ENCODE peak calls at places on chromosomes 12 and 14, in seven cellular contexts. H, S, K, N, X, T and G are unnamed samples.

GRCh38 chr12:105385141-105385540 is 54.6 kb downstream of the C12orf75 start:
- DNase-seq in H (no peak), S (peak), K (peak), N (peak), X (peak), T (no peak), G (no peak)

GRCh38 chr14:102898776-102899515 is 23.5 kb upstream of the AMN start:
- DNase-seq in H (no peak), S (no peak), K (no peak), N (no peak), X (no peak), T (peak), G (no peak)

GRCh38 chr14:46747253-46747652 is 95.7 kb upstream of the RPL10L start:
- DNase-seq in H (no peak), S (no peak), K (no peak), N (no peak), X (no peak), T (no peak), G (no peak)

GRCh38 chr12:66379613-66380012 is 77.3 kb downstream of the HELB start:
- DNase-seq in H (no peak), S (no peak), K (no peak), N (no peak), X (no peak), T (no peak), G (no peak)

GRCh38 chr14:94337274-94337673 is 14.1 kb upstream of the SERPINA6 start:
- DNase-seq in H (no peak), S (peak), K (peak), N (no peak), X (peak), T (no peak), G (no peak)

GRCh38 chr14:100440758-100441203 is 117.6 kb downstream of the SLC25A47 start:
- DNase-seq in H (no peak), S (no peak), K (no peak), N (no peak), X (peak), T (no peak), G (no peak)

GRCh38 chr12:89544730-89545184 is 18.9 kb upstream of the POC1B start:
- DNase-seq in H (no peak), S (no peak), K (peak), N (no peak), X (peak), T (peak), G (peak)

GRCh38 chr12:100234166-100234565 is 32.7 kb downstream of the DEPDC4 start:
- DNase-seq in H (no peak), S (peak), K (peak), N (peak), X (peak), T (no peak), G (no peak)

GRCh38 chr12:31117203-31118011 is 43.7 kb downstream of the DDX11 start:
- DNase-seq in H (no peak), S (peak), K (peak), N (peak), X (peak), T (no peak), G (no peak)

GRCh38 chr12:32566663-32567634 is 112.2 kb upstream of the DNM1L start:
- DNase-seq in H (no peak), S (peak), K (no peak), N (no peak), X (no peak), T (no peak), G (no peak)

GRCh38 chr12:116577149-116577548 is 18.0 kb downstream of the MAP1LC3B2 start:
- DNase-seq in H (no peak), S (no peak), K (no peak), N (no peak), X (no peak), T (no peak), G (no peak)

GRCh38 chr14:100537701-100538565 is 49.3 kb downstream of the BEGAIN start:
- DNase-seq in H (no peak), S (no peak), K (no peak), N (no peak), X (no peak), T (no peak), G (no peak)

GRCh38 chr14:104676694-104677505 is 12.5 kb upstream of the INF2 start:
- DNase-seq in H (no peak), S (no peak), K (no peak), N (no peak), X (peak), T (no peak), G (no peak)

GRCh38 chr12:44184499-44185206 is 348.8 kb downstream of the TMEM117 start:
- DNase-seq in H (no peak), S (no peak), K (no peak), N (no peak), X (no peak), T (no peak), G (no peak)

GRCh38 chr12:78164154-78164553 is 333.5 kb downstream of the NAV3 start:
- DNase-seq in H (no peak), S (no peak), K (no peak), N (no peak), X (no peak), T (no peak), G (no peak)

GRCh38 chr14:68785817-68786490 is 6.9 kb downstream of the ZFP36L1 start:
- DNase-seq in H (no peak), S (peak), K (peak), N (no peak), X (no peak), T (no peak), G (no peak)

GRCh38 chr14:36129181-36129580 is 47.3 kb downstream of the PTCSC3 start:
- DNase-seq in H (no peak), S (no peak), K (peak), N (no peak), X (no peak), T (no peak), G (no peak)

GRCh38 chr12:14995583-14996425 is 23.0 kb downstream of the PDE6H start:
- DNase-seq in H (peak), S (peak), K (peak), N (peak), X (peak), T (peak), G (no peak)

GRCh38 chr14:74459289-74459946 is 33.4 kb upstream of the SYNDIG1L start:
- DNase-seq in H (peak), S (peak), K (peak), N (peak), X (peak), T (no peak), G (no peak)

GRCh38 chr14:24279301-24280186 is 8.1 kb upstream of the RABGGTA start:
- DNase-seq in H (no peak), S (peak), K (no peak), N (no peak), X (no peak), T (no peak), G (no peak)

GRCh38 chr12:32083489-32083888 is 23.2 kb upstream of the BICD1 start:
- DNase-seq in H (no peak), S (peak), K (peak), N (peak), X (peak), T (no peak), G (no peak)

GRCh38 chr12:34607520-34608195 is 585.4 kb downstream of the ALG10 start:
- DNase-seq in H (no peak), S (no peak), K (no peak), N (no peak), X (no peak), T (no peak), G (no peak)

GRCh38 chr14:67514650-67515385 is 18.3 kb upstream of the PLEKHH1 start:
- DNase-seq in H (no peak), S (peak), K (peak), N (no peak), X (peak), T (no peak), G (no peak)

GRCh38 chr14:21978184-21978998 is 304.8 kb upstream of the OR4E1 start:
- DNase-seq in H (no peak), S (peak), K (peak), N (no peak), X (peak), T (no peak), G (no peak)

GRCh38 chr14:22837750-22838538 is 1.6 kb downstream of the MMP14 start:
- DNase-seq in H (no peak), S (peak), K (peak), N (no peak), X (peak), T (no peak), G (no peak)

GRCh38 chr12:93944196-93944595 is 204.2 kb upstream of the PLXNC1 start:
- DNase-seq in H (no peak), S (no peak), K (peak), N (peak), X (no peak), T (no peak), G (no peak)

GRCh38 chr14:89466460-89466859 is 49.4 kb upstream of the FOXN3 start:
- DNase-seq in H (no peak), S (no peak), K (no peak), N (no peak), X (peak), T (no peak), G (no peak)

GRCh38 chr12:27779416-27779815 is 617 bp upstream of the KLHL42 start:
- DNase-seq in H (no peak), S (peak), K (peak), N (no peak), X (peak), T (no peak), G (peak)

GRCh38 chr14:63616015-63616414 is 25.7 kb downstream of the WDR89 start:
- DNase-seq in H (no peak), S (no peak), K (no peak), N (no peak), X (peak), T (no peak), G (no peak)